ENCODE peak calls at places on chromosomes 7 and 10, in nine cellular contexts. Q, J, B, L, N, T, H, A and I are unnamed samples.

GRCh38 chr10:99431190-99431549 is 746 bp upstream of the GOT1 start:
- DNase-seq in Q (peak), J (no peak), B (no peak), L (peak), N (no peak), T (no peak), H (peak), A (no peak), I (no peak)

GRCh38 chr7:140876519-140877248 is 48.0 kb downstream of the BRAF start:
- DNase-seq in Q (no peak), J (no peak), B (no peak), L (no peak), N (no peak), T (no peak), H (peak), A (no peak), I (no peak)

GRCh38 chr7:16795624-16796023 is 9.2 kb downstream of the AGR2 start:
- DNase-seq in Q (peak), J (no peak), B (no peak), L (no peak), N (no peak), T (no peak), H (no peak), A (peak), I (no peak)

GRCh38 chr10:128843972-128844371 is 623.1 kb upstream of the MGMT start:
- DNase-seq in Q (no peak), J (no peak), B (no peak), L (no peak), N (no peak), T (no peak), H (no peak), A (no peak), I (no peak)

GRCh38 chr7:131322046-131322445 is 5.6 kb upstream of the MKLN1 start:
- DNase-seq in Q (no peak), J (no peak), B (no peak), L (no peak), N (no peak), T (no peak), H (no peak), A (no peak), I (no peak)

GRCh38 chr7:84484502-84485079 is 290.0 kb upstream of the SEMA3A start:
- DNase-seq in Q (no peak), J (no peak), B (no peak), L (no peak), N (no peak), T (no peak), H (peak), A (no peak), I (no peak)

GRCh38 chr10:7945469-7946187 is 108.9 kb upstream of the GATA3 start:
- DNase-seq in Q (no peak), J (no peak), B (no peak), L (no peak), N (no peak), T (no peak), H (no peak), A (no peak), I (no peak)

GRCh38 chr7:94183289-94183749 is 179.2 kb upstream of the BET1 start:
- DNase-seq in Q (no peak), J (no peak), B (no peak), L (no peak), N (peak), T (no peak), H (peak), A (no peak), I (no peak)

GRCh38 chr7:98456851-98457250 is 56.0 kb upstream of the BAIAP2L1 start:
- DNase-seq in Q (no peak), J (no peak), B (no peak), L (no peak), N (no peak), T (no peak), H (no peak), A (no peak), I (no peak)